ENCODE peak calls at places on chromosome 11, in four cellular contexts. L is A673; W is A549; I is activated CD4-positive, alpha-beta T cell treated with anti-CD3 and anti-CD28 coated beads for 4 hours. M is an unnamed sample.
A peak's percentile ranks its signal among the peaks of the same experiment; 100 is the strongest.

GRCh38 chr11:68903631-68904457 is at the start of the genes IGHMBP2 and MRPL21:
- DNase-seq in W (peak; percentile 90), I (peak; percentile 82), L (peak; percentile 92), M (peak; percentile 93)

GRCh38 chr11:47467372-47467771 is 18.4 kb upstream of the RAPSN start:
- DNase-seq in I (no peak), W (no peak), L (no peak), M (no peak)

GRCh38 chr11:108496643-108497256 is 1.4 kb downstream of the POGLUT3 start:
- DNase-seq in L (peak; percentile 29), W (no peak), I (no peak), M (no peak)

GRCh38 chr11:119101367-119101758 is 290 bp downstream of the DPAGT1 start:
- DNase-seq in L (no peak), I (no peak), W (peak; percentile 39), M (no peak)

GRCh38 chr11:93740031-93740801 is 1.1 kb downstream of the TAF1D start:
- DNase-seq in W (peak; percentile 25), I (peak; percentile 37), L (no peak), M (no peak)

GRCh38 chr11:107776062-107776461 is 64.2 kb upstream of the SLN start:
- DNase-seq in I (no peak), W (no peak), L (no peak), M (no peak)

GRCh38 chr11:40306938-40307548 is 1152.4 kb downstream of the LRRC4C start:
- DNase-seq in W (peak; percentile 49), L (peak; percentile 87), I (no peak), M (no peak)

GRCh38 chr11:43503417-43503816 is 144.7 kb downstream of the TTC17 start:
- DNase-seq in W (no peak), L (no peak), I (no peak), M (no peak)

GRCh38 chr11:16809901-16810668 is 71.6 kb downstream of the C11orf58 start:
- DNase-seq in I (no peak), W (no peak), L (peak; percentile 52), M (peak; percentile 79)

GRCh38 chr11:72238040-72238450 is 5.9 kb downstream of the PHOX2A start:
- DNase-seq in L (peak; percentile 80), W (peak; percentile 82), I (peak; percentile 45), M (peak; percentile 55)

GRCh38 chr11:32580967-32581366 is 2.7 kb upstream of the EIF3M start:
- DNase-seq in W (peak; percentile 60), L (no peak), I (no peak), M (no peak)

GRCh38 chr11:130871616-130872015 is 44.7 kb downstream of the SNX19 start:
- DNase-seq in I (no peak), L (no peak), W (no peak), M (no peak)